ENCODE peak calls at places on chromosomes 7 and 10, in five cellular contexts. D is HCT116, R is natural killer cell, C is esophagus muscularis mucosa, P is endodermal cell. B is an unnamed sample.

GRCh38 chr10:70510453-70510852 is 31.9 kb downstream of the PALD1 start:
- DNase-seq in D (no peak), R (no peak), C (no peak), P (peak; percentile 71), B (no peak)

GRCh38 chr10:28970231-28970630 is 292.9 kb downstream of the BAMBI start:
- DNase-seq in D (no peak), R (no peak), C (no peak), P (no peak), B (no peak)

GRCh38 chr7:33986951-33987948 is 81.9 kb downstream of the BMPER start:
- DNase-seq in D (peak; percentile 96), R (no peak), C (no peak), P (no peak), B (no peak)

GRCh38 chr7:100588438-100588837 is 2.3 kb downstream of the FBXO24 start:
- DNase-seq in D (no peak), R (no peak), C (no peak), P (peak; percentile 29), B (no peak)

GRCh38 chr7:73909051-73909941 is 48.3 kb downstream of the TMEM270 start:
- DNase-seq in D (no peak), R (no peak), C (no peak), P (no peak), B (no peak)

GRCh38 chr7:14637968-14638367 is 264.6 kb downstream of the DGKB start:
- DNase-seq in D (no peak), R (no peak), C (no peak), P (no peak), B (no peak)

GRCh38 chr10:33715303-33715702 is 380.8 kb upstream of the NRP1 start:
- DNase-seq in D (no peak), R (no peak), C (no peak), P (no peak), B (no peak)

GRCh38 chr7:81299272-81299671 is 380.4 kb upstream of the SEMA3C start:
- DNase-seq in D (peak; percentile 29), R (no peak), C (no peak), P (no peak), B (no peak)

GRCh38 chr7:140876519-140877248 is 48.0 kb downstream of the BRAF start:
- DNase-seq in D (no peak), R (no peak), C (no peak), P (no peak), B (no peak)

GRCh38 chr7:82050134-82050533 is 280.3 kb upstream of the HGF start:
- DNase-seq in D (peak; percentile 59), R (no peak), C (no peak), P (no peak), B (no peak)

GRCh38 chr7:158827411-158828342 is 1.6 kb downstream of the ESYT2 start:
- DNase-seq in D (no peak), R (no peak), C (peak; percentile 66), P (no peak), B (no peak)

GRCh38 chr10:3853547-3853989 is 68.6 kb upstream of the KLF6 start:
- DNase-seq in D (no peak), R (no peak), C (no peak), P (no peak), B (no peak)

GRCh38 chr7:73768661-73769480 is 1.2 kb downstream of the CLDN3 start:
- DNase-seq in D (no peak), R (no peak), C (no peak), P (peak; percentile 59), B (no peak)

GRCh38 chr10:35423505-35424306 is 87.4 kb downstream of the CCNY start:
- DNase-seq in D (no peak), R (no peak), C (no peak), P (no peak), B (no peak)

GRCh38 chr10:27285093-27285492 is 44.5 kb upstream of the ACBD5 start:
- DNase-seq in D (peak; percentile 8), R (no peak), C (no peak), P (peak; percentile 64), B (no peak)
- TF ChIP-seq CTCF in D (peak; percentile 35), R (peak; percentile 46), C (no peak), P (peak; percentile 60), B (peak; percentile 24)

DNA sequence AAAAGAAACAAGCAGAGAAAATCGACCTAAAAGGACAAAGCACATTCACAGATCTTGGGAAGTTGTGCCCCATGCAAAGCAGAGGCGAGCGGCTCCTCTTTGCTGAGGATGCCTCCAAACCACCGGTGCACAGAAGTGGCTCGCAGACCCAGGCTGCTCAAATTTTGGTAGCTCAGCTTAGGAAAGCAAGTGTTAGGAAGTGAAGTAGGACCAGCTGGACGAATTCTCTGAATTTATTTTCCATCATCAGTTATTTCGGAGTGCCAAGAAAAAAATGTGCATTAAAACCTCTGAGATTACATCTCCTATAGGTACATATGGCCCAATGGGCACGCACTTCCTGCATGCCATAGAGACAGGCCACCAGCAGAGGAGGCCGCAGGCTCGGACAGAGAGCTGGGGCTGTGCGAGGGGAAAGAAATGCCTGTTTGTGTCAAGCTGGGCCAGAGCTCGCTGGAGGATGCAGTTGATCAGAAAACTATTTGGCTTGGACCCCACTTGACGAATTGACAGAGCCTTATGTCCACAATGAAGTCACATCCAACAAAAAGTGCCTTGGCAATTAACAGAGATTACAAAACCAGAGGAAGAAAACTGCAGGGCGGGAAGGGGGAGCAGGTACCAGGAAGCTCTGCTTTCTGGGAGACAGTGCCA is 122.3 kb upstream of the LYZL2 start:
- DNase-seq in D (peak; percentile 10), R (no peak), C (no peak), P (peak; percentile 90), B (peak; percentile 90)
- TF ChIP-seq CTCF in D (peak; percentile 86), R (no peak), C (peak; percentile 28), P (peak; percentile 93), B (peak; percentile 88)

GRCh38 chr10:98916751-98917150 is 318.9 kb downstream of the HPSE2 start:
- DNase-seq in D (no peak), R (no peak), C (no peak), P (no peak), B (no peak)
- TF ChIP-seq CTCF in D (peak; percentile 3), R (no peak), C (no peak), P (no peak), B (no peak)

DNA sequence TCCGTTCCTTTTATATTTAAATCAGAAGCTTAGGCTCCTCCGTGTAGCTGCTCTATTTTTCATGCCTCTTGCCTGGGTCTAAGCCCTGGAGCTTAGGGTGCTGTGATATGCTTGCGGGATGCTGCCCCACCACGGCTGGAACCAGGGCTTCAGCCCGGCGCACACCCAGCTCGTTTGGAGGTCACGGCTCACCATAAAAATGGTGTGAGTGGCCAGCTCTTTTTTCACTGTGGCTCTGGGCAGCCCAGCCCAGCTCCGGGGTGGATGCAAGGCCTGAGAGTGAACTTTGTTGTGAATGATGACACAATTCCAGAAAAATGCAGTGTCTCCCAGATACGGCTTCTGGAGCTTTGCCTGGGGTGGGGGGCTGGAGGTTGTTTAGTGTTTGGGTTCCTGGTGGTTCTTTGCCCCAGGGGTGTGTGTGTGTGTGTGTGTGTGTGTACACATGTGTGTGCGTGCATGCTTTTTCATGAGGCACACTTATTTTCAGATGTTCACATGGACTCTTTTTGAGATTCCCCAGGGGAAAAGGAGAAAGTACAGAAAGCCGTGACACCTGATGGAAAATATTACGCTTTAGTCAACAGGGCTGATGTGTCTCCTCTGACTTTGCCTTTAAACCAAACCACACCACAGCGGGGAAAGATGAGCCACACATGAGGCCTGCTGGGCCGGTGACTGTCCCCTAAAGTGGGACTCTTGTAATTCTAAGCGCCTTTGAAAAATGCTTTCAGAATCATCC is 46.2 kb downstream of the GRK5 start:
- DNase-seq in D (peak; percentile 97), R (no peak), C (no peak), P (peak; percentile 72), B (peak; percentile 93)
- TF ChIP-seq CTCF in D (peak; percentile 4), R (no peak), C (no peak), P (no peak), B (peak; percentile 28)

DNA sequence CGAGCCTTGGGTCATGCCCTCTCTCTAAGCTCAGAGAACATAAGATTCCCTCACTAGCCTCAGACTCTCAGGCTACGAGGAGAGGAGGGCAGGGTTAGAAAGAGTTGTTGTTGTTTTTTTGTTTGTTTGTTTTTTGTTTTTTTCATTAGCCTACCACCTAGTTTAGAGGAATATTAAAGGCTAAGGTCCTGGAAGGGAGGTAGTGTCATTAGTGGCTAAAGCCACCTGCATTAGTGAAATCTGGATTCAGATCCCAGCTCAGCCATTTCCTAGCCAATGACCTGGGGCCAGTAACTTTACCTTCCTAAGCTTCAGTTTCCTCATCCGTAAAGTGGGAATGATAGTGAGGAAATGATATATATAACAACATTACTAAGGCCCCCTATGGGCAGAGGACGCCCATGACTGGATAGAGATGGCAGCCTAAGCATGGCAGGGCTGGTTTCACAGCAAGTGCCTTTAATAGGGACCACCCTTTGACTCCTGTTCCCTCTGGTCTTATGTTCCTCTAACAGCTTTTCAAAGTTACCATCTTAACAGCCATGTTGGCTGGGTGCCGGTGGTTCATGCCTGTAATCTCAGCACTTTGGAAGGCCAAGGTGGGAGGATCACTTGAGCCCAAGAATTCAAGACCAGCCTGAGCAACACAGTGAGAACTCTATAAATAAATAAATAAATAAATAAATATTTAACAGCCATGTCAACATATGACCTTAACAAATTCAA is 5.1 kb downstream of the DDIT4 start:
- DNase-seq in D (no peak), R (no peak), C (no peak), P (no peak), B (no peak)
- TF ChIP-seq CTCF in D (peak; percentile 44), R (no peak), C (no peak), P (peak; percentile 55), B (no peak)

B was measured in osteocyte.